ENCODE peak calls at places on chromosome 17, in nine cellular contexts. P is AG04450, J is fibroblast of mammary gland, W is Panc1, V is fibroblast of pulmonary artery, N is mucosa of descending colon, Y is OCI-LY7, Z is cardiac fibroblast, D is foreskin fibroblast. G is an unnamed sample.

GRCh38 chr17:59418732-59419166 is 87.3 kb downstream of the YPEL2 start:
- DNase-seq in W (no peak), N (no peak), P (no peak), Z (peak), D (no peak), V (no peak), J (no peak), Y (no peak), G (no peak)

GRCh38 chr17:38939987-38940386 is 14.6 kb downstream of the LASP1NB start:
- DNase-seq in N (no peak), V (no peak), Z (no peak), P (no peak), J (no peak), Y (no peak), W (no peak), D (no peak), G (no peak)

GRCh38 chr17:52111182-52111581 is 47.3 kb downstream of the CA10 start:
- DNase-seq in Y (no peak), W (no peak), J (no peak), D (no peak), P (no peak), N (no peak), V (no peak), Z (no peak), G (no peak)

GRCh38 chr17:82528484-82529265 is 9.1 kb downstream of the FOXK2 start:
- DNase-seq in P (no peak), D (peak), N (peak), W (peak), J (peak), Z (peak), V (peak), Y (peak), G (peak)

GRCh38 chr17:34703533-34703932 is 124.2 kb downstream of the TMEM132E start:
- DNase-seq in Y (peak), W (no peak), P (peak), J (peak), Z (peak), V (peak), N (peak), D (peak), G (no peak)

GRCh38 chr17:7831233-7831632 is 2.8 kb upstream of the KDM6B start:
- DNase-seq in W (no peak), P (no peak), N (no peak), Y (no peak), J (no peak), V (no peak), Z (no peak), D (no peak), G (no peak)

GRCh38 chr17:50882851-50883250 is 16.7 kb upstream of the TOB1 start:
- DNase-seq in D (peak), N (no peak), V (peak), Y (no peak), P (no peak), J (peak), Z (peak), W (no peak), G (peak)

GRCh38 chr17:64024781-64025731 is 4.6 kb upstream of the ICAM2 start:
- DNase-seq in J (peak), Y (no peak), P (no peak), Z (no peak), D (no peak), N (peak), V (peak), W (no peak), G (no peak)

GRCh38 chr17:65278050-65278819 is 141.1 kb downstream of the RGS9 start:
- DNase-seq in Y (peak), J (peak), D (peak), Z (peak), P (no peak), W (no peak), V (peak), N (peak), G (peak)

GRCh38 chr17:45749831-45750335 is 34.2 kb upstream of the CRHR1 start:
- DNase-seq in V (no peak), P (no peak), D (no peak), Y (no peak), J (no peak), Z (no peak), W (no peak), N (no peak), G (no peak)

GRCh38 chr17:38508570-38508950 is 80.3 kb downstream of the ARHGAP23 start:
- DNase-seq in Y (no peak), Z (peak), N (no peak), V (no peak), P (no peak), W (no peak), J (no peak), D (no peak), G (no peak)

GRCh38 chr17:56425483-56425882 is 168.0 kb upstream of the NOG start:
- DNase-seq in J (no peak), V (no peak), P (no peak), W (no peak), D (no peak), N (no peak), Y (no peak), Z (no peak), G (no peak)

GRCh38 chr17:72345536-72345935 is 224.7 kb downstream of the SOX9 start:
- DNase-seq in Y (no peak), J (no peak), N (no peak), W (no peak), D (no peak), P (no peak), Z (no peak), V (no peak), G (no peak)
- TF ChIP-seq CTCF in Y (peak), J (peak), N (no peak), W (no peak), D (no peak), P (no peak), Z (no peak), V (no peak), G (peak)

GRCh38 chr17:31405941-31406371 is 14.5 kb downstream of the RAB11FIP4 start:
- DNase-seq in N (no peak), W (no peak), P (no peak), D (no peak), V (no peak), Y (no peak), Z (no peak), J (no peak), G (no peak)
- H3K4me3 ChIP-seq in N (no peak), W (no peak), P (no peak), D (no peak), V (no peak), Y (no peak), Z (no peak), J (no peak), G (no peak)

GRCh38 chr17:77476920-77477805 is 336.4 kb downstream of the SEC14L1 start:
- DNase-seq in W (no peak), V (peak), Y (peak), P (peak), J (peak), Z (peak), N (peak), D (peak), G (peak)
- TF ChIP-seq CTCF in W (no peak), V (no peak), Y (no peak), P (no peak), J (no peak), Z (no peak), N (no peak), D (no peak), G (peak)

DNA sequence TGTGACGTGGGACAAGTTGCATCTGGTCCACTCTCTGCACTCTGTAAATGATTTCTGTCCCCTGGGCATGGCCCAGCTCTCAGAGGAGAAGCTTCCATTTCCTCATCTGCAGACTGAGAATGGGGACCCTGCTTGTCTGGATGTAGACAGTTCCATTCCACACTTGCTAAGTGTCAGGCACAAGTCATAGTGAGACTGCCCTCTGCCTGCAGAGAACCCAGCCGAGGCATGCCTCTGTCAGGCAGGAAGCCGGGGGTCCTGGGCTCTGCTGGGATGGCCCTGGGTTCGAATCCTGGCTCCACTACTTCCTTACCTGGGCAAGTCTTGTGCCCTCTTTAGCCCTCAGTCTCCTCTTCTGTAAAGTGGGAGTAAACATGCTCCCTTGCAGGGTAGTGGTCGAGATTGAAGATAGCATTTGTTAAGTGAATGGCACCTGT is 4.1 kb downstream of the MAP2K3 start:
- DNase-seq in V (no peak), Y (peak), P (no peak), Z (no peak), N (no peak), J (no peak), D (no peak), W (no peak), G (no peak)
- H3K4me3 ChIP-seq in V (no peak), Y (peak), P (peak), Z (no peak), N (no peak), J (no peak), D (peak), W (no peak), G (no peak)

DNA sequence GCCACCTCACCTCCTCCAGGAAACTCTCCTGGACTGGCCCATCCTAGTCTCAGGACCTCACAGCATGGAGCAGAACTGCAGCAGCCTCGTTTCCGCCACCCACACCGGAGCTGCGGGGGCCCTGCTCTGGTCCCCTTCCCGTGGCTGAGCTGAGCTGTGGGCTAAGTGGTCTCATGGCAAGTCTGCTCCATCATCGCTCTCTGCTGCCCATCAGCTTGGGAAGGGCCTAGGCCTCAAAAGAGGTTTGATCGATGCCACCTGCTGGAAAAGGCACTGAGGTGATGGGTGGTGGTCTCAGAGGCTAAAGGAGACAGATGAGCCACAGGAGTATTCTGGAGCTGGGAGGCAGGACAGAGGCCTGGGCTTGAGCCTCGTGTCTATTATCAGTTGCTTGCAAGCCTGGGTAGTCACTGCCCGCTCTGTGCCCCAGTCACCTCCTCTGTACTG is 1.8 kb downstream of the ITGAE start:
- DNase-seq in W (no peak), Z (no peak), Y (no peak), D (no peak), J (no peak), V (no peak), P (no peak), N (no peak), G (no peak)
- TF ChIP-seq CTCF in W (no peak), Z (no peak), Y (no peak), D (no peak), J (no peak), V (no peak), P (no peak), N (no peak), G (no peak)

GRCh38 chr17:74840989-74841666 is 18.6 kb downstream of the GRIN2C start:
- DNase-seq in Y (peak), V (peak), J (peak), W (no peak), D (peak), N (peak), P (no peak), Z (peak), G (peak)

GRCh38 chr17:74840500-74840899 is 19.2 kb downstream of the GRIN2C start:
- DNase-seq in D (no peak), P (no peak), N (no peak), W (no peak), V (no peak), Z (no peak), Y (no peak), J (no peak), G (no peak)

GRCh38 chr17:74842599-74843351 is 16.9 kb downstream of the GRIN2C start:
- DNase-seq in W (no peak), J (peak), P (no peak), V (peak), Z (peak), N (peak), D (peak), Y (no peak), G (peak)

GRCh38 chr17:74843352-74843627 is 16.4 kb downstream of the GRIN2C start:
- DNase-seq in V (no peak), J (no peak), P (no peak), D (no peak), W (no peak), N (no peak), Z (no peak), Y (no peak), G (no peak)

GRCh38 chr17:74842146-74842598 is 17.5 kb downstream of the GRIN2C start:
- DNase-seq in J (peak), Z (no peak), W (no peak), N (no peak), V (no peak), P (no peak), D (no peak), Y (no peak), G (peak)
- H3K4me3 ChIP-seq in J (no peak), Z (no peak), W (peak), N (no peak), V (no peak), P (peak), D (no peak), Y (no peak), G (no peak)

GRCh38 chr17:81295678-81296381 is 723 bp upstream of the SLC38A10 start:
- DNase-seq in D (no peak), W (no peak), V (peak), J (peak), Y (peak), N (peak), Z (peak), P (no peak), G (peak)

GRCh38 chr17:81292450-81292849 is 2.7 kb downstream of the SLC38A10 start:
- DNase-seq in J (no peak), D (no peak), Y (no peak), N (no peak), P (no peak), V (no peak), W (no peak), Z (no peak), G (no peak)

GRCh38 chr17:81294512-81295030 is 536 bp downstream of the SLC38A10 start:
- DNase-seq in Y (peak), Z (peak), D (no peak), J (peak), P (no peak), V (peak), W (no peak), N (peak), G (no peak)

GRCh38 chr17:81298325-81298990 is 3.4 kb upstream of the SLC38A10 start:
- DNase-seq in W (no peak), D (no peak), Z (no peak), J (no peak), N (no peak), V (no peak), Y (no peak), P (no peak), G (no peak)

DNA sequence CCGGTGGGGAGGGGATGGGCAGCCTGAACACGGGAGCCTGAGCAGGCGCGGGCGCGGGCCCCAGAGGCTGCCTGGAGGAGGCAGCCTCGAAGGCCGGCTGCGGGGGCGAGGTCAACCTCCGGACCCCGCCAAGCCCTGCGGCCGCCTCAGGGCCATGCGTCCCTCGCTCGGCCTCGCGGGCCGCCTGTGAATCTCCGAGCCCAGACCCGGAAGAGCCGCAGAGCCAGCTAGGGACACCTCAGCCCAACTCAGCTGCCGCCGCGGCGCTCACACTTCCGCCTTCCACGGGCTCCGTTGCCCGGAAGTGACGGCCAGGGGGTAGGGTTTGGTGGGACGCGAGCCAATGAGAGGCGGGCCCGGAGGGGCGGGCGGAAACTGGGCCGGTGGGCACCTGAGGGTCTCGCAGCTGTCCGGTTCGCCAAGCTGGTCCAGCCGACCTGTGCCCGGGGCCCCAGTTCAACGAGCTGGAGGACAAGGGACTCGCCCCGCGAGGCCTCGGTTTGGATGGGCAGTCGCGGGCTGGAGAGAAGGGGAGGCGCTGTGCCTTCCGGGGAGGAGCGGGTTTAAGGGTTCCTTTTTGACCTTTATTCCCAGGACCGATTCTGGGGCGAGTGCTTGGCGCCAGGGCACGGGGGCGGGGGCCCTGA is at the start of gene SLC38A10:
- DNase-seq in V (peak), D (peak), P (peak), J (peak), N (peak), Z (peak), W (no peak), Y (peak), G (peak)
- TF ChIP-seq CTCF in V (no peak), D (no peak), P (peak), J (no peak), N (no peak), Z (no peak), W (no peak), Y (peak), G (peak)

DNA sequence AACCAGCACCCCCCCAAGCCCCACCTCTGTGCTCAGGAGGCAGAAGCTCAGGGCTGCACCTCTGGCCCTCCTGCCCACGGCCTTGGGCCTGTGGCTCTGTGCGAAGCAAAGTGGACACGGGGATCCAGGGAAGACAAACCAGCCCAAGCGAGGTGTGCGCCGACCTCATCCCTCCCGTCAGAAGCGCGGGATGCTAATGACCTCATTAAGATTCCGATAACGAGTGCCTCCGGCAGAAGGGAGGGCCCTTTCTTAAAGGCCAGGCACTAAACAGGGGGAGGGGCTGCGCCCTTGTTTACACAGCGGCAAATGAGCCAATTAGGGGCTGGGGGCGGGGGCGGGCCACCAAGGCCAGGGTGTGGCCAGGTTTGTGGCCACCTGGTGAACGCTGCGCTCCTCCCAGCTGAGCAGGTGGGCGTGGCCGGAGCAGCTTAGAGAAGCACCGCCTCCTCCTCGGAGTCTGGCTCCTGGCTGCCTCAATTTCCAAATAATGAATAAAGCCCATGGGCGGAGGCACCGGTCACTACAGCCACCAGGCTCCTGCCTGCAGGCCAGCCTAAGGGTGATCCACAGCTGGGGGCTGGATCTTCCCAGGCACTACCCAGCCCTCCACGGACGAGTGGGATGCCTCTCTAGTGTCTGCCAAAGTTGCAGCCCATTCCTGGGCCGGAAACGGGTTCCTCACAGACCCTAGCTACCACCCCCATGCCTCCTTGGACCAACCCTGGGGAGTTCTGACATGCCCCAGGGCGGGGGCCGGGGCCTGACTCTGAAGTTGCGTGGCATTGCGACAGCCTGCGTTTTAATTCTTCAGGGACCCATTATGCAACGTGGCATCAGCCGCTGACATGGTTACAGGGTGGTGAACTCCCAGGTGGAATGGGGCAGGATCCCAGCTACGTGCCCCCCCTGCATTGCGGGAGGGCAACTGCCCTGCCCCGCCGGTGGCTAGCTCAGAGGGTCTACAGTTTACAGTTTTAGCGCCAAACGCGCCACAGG is 3.0 kb downstream of the CBX4 start:
- DNase-seq in P (no peak), D (no peak), W (no peak), V (no peak), Y (peak), Z (no peak), J (no peak), N (peak), G (no peak)
- H3K4me3 ChIP-seq in P (peak), D (peak), W (peak), V (peak), Y (peak), Z (peak), J (no peak), N (no peak), G (no peak)

GRCh38 chr17:44067547-44067945 is 1.1 kb upstream of the LSM12 start:
- DNase-seq in Y (no peak), P (no peak), N (no peak), Z (no peak), J (no peak), W (no peak), V (no peak), D (no peak), G (no peak)

GRCh38 chr17:44071772-44072171 is 1.2 kb downstream of the G6PC3 start:
- DNase-seq in P (no peak), J (no peak), D (no peak), N (no peak), W (no peak), Z (peak), V (peak), Y (no peak), G (no peak)

GRCh38 chr17:44069974-44070454 is 521 bp upstream of the G6PC3 start:
- DNase-seq in J (peak), P (no peak), V (peak), Z (peak), N (no peak), Y (peak), D (no peak), W (no peak), G (no peak)

GRCh38 chr17:44071198-44071520 is 624 bp downstream of the G6PC3 start:
- DNase-seq in Z (no peak), Y (no peak), V (no peak), P (no peak), J (peak), N (no peak), W (no peak), D (peak), G (no peak)

DNA sequence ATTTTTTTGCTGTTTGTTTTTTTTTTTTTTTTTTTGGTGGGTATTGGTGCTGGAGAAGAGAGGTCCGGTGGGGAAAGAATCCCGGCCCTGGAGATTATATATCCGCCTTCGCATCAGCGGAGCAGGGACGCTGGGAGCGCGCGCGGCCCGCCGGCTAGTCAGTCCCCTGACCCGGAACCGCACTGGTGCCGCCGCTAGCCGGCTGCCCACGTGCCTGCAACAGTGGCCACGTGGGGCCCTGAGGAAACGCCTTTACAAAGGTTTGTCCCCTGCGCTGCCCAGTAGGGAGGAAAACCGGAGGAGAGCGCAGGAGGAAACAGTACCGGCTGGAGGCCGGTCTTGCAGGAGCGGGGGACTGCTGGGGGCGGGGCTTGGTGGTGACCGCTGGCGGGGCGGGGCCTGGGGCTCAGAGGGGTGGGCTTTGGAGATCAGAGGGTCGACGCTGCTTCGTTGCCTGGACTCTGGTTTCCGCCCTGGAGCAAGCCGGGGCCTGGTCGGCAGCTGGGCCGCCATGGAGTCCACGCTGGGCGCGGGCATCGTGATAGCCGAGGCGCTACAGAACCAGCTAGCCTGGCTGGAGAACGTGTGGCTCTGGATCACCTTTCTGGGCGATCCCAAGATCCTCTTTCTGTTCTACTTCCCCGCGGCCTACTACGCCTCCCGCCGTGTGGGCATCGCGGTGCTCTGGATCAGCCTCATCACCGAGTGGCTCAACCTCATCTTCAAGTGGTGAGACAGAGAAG is at the start of gene G6PC3:
- DNase-seq in Y (peak), D (peak), W (no peak), J (peak), P (peak), Z (peak), N (peak), V (peak), G (peak)
- TF ChIP-seq CTCF in Y (no peak), D (no peak), W (no peak), J (no peak), P (no peak), Z (peak), N (no peak), V (no peak), G (no peak)

GRCh38 chr17:42072323-42073187 is 22.2 kb upstream of the C17orf113 start:
- DNase-seq in N (no peak), P (no peak), V (no peak), Y (peak), J (no peak), W (no peak), D (no peak), Z (no peak), G (no peak)
- H3K4me3 ChIP-seq in N (no peak), P (no peak), V (no peak), Y (peak), J (no peak), W (peak), D (no peak), Z (peak), G (no peak)